ENCODE peak calls at places on chromosome 12, in four cellular contexts. A, S, M and B are unnamed samples. For H3K9me3, the result is how much of the 10 kb centered on the place peaks cover.

GRCh38 chr12:49017764-49018281 is 753 bp downstream of the PRKAG1 start:
- DNase-seq in A (no peak), M (no peak), S (peak), B (no peak)

GRCh38 chr12:26028953-26029740 is 70.7 kb downstream of the RASSF8 start:
- DNase-seq in M (no peak), A (peak), S (peak), B (peak)

GRCh38 chr12:51941011-51941561 is 10.4 kb upstream of the ACVR1B start:
- DNase-seq in S (peak), A (no peak), M (no peak), B (peak)

GRCh38 chr12:5435161-5435560 is 3.3 kb downstream of the NTF3 start:
- DNase-seq in A (no peak), S (no peak), M (no peak), B (no peak)

GRCh38 chr12:92408072-92408900 is 262.6 kb upstream of the BTG1 start:
- DNase-seq in S (no peak), A (peak), M (no peak), B (no peak)

GRCh38 chr12:111773801-111774551 is 7.2 kb downstream of the ALDH2 start:
- DNase-seq in A (peak), M (no peak), S (peak), B (peak)

GRCh38 chr12:56931474-56931978 is 2.7 kb downstream of the SDR9C7 start:
- DNase-seq in M (no peak), A (no peak), S (peak), B (peak)

GRCh38 chr12:100437038-100437841 is 36.4 kb upstream of the NR1H4 start:
- DNase-seq in M (no peak), S (no peak), A (no peak), B (no peak)

GRCh38 chr12:5522358-5523335 is 90.7 kb downstream of the NTF3 start:
- DNase-seq in S (no peak), M (no peak), A (no peak), B (no peak)

GRCh38 chr12:56165369-56165768 is 7.2 kb downstream of the MYL6 start:
- DNase-seq in M (no peak), A (no peak), S (no peak), B (no peak)

GRCh38 chr12:16611146-16611545 is 5.2 kb upstream of the LMO3 start:
- DNase-seq in A (no peak), M (no peak), S (no peak), B (no peak)

GRCh38 chr12:16610743-16611142 is 4.8 kb upstream of the LMO3 start:
- DNase-seq in M (no peak), S (no peak), A (no peak), B (no peak)

GRCh38 chr12:16608346-16608745 is 2.4 kb upstream of the LMO3 start:
- DNase-seq in A (no peak), M (no peak), S (no peak), B (no peak)

GRCh38 chr12:16609140-16609539 is 3.2 kb upstream of the LMO3 start:
- DNase-seq in A (no peak), S (no peak), M (no peak), B (no peak)

DNA sequence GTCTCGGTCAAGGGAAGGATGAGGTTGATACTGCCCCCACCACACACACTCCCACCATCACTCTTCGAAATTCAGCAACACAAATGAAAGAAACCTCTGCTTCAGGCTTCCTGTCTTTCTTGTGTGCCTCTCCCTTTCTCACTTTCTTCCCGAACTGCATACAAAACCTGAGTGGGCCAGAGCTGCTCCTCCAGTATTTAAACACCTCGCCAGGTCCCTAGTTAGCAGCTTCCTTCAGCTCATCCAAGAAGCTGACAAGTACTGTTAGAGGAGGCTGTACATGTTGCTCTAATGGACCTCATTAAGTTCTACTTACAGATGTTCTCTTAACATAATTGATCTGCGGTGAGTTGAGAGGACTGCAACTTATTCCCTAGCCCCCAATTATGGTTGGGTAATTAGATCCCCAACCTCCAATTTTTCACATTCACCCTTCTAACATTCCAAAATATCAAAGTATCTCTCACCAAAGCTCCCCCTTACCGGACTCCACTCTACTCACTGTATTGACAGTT is 4.1 kb upstream of the LMO3 start:
- DNase-seq in A (no peak), S (no peak), M (no peak), B (no peak)
- H3K4me3 ChIP-seq in A (no peak), S (no peak), M (no peak), B (no peak)

DNA sequence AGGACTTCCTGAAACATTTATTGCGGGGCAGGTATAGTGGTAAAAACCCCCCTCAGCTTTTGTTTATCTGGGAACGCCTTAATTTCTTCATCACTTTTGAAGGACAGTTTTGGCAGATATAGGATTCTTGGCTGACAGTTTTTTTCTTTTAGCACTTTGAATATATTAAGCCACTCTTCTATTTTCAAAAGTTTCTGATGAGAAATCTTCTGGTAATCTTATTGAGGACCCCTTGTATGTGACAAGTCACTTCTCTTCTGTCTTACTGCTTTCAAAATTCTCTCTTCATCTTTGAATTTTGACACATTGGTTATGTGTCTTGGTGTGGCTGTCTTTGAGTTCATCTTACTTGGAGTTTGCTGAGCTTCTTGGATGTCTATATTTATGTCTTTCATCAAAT is 59.1 kb downstream of the ATP23 start:
- DNase-seq in M (no peak), S (no peak), A (no peak), B (no peak)
- H3K9me3 ChIP-seq in M (under half), S (under half), A (under half), B (under half)

GRCh38 chr12:15719230-15719629 is 70.0 kb downstream of the EPS8 start:
- DNase-seq in A (no peak), S (no peak), M (no peak), B (no peak)
- H3K27ac ChIP-seq in A (no peak), S (no peak), M (no peak), B (no peak)

DNA sequence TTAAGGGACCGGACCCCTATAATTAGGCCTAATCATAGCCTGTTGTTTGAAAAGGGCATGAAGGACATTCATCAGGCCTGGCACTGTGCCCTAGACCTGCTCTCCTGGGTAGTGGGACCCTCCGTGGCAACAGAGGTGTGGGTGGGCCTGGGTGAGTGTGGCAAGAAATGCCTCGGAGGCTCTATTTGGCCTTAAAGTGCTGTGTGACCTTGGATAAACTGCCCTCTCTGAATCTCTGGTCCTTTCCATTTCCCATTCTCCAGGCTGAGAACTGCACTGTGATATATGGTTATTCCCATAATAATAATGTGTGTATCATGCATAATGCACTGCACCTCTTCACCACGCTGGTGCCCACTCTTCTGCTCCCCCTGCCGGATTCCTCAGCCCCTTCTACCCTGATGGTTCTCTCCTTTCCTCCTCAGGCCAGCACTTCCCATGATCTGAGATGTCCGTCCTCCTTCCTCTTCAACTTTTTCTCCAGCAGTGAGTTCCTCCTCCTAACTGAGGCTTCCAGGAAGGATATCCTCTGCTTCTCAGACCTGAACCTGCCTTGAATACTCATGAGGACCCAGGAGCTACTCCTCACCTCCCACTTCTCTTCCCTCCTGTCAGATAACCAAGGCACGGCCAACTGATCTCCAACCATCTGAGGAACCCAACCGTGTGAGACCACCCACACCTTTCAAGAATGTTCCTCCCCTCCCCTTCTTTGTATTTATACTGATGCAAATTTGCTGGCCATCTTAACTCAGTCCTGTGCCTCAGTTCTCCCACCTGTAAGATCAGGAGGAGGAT is 111.0 kb upstream of the PZP start:
- DNase-seq in S (no peak), A (no peak), M (no peak), B (no peak)
- H3K4me3 ChIP-seq in S (no peak), A (no peak), M (no peak), B (no peak)

GRCh38 chr12:113659015-113659414 is 187.3 kb upstream of the LHX5 start:
- DNase-seq in S (no peak), A (no peak), M (no peak), B (no peak)

GRCh38 chr12:113651662-113652061 is 180.0 kb upstream of the LHX5 start:
- DNase-seq in M (no peak), S (no peak), A (no peak), B (no peak)

GRCh38 chr12:113658030-113658655 is 186.5 kb upstream of the LHX5 start:
- DNase-seq in S (no peak), A (no peak), M (no peak), B (no peak)

GRCh38 chr12:113655919-113656318 is 184.2 kb upstream of the LHX5 start:
- DNase-seq in M (no peak), A (no peak), S (no peak), B (no peak)

GRCh38 chr12:113655479-113655878 is 183.8 kb upstream of the LHX5 start:
- DNase-seq in A (no peak), M (no peak), S (no peak), B (no peak)
- H3K9me3 ChIP-seq in A (under half), M (under half), S (under half), B (under half)

DNA sequence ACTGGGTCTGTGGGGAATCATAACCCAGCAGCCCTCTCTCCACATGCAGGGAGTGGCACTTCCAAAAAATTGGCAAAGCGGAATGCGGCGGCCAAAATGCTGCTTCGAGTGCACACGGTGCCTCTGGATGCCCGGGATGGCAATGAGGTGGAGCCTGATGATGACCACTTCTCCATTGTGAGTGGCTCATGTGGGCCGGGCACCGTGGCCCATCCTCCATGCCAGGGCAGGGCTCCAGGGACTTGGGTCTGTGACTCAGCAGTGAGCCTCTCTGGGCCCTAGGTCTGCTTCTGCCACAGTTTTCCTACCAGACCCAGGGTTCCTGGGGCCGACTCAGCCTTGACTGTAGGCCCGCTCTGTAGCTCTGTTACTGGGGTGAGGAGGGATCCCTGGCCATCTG is 2.2 kb downstream of the NPFF start:
- DNase-seq in M (no peak), A (no peak), S (peak), B (no peak)
- H3K27ac ChIP-seq in M (no peak), A (no peak), S (no peak), B (peak)

GRCh38 chr12:124568431-124569374 is 1.3 kb upstream of the NCOR2 start:
- DNase-seq in A (peak), M (no peak), S (peak), B (peak)
- H3K4me3 ChIP-seq in A (no peak), M (no peak), S (no peak), B (no peak)

DNA sequence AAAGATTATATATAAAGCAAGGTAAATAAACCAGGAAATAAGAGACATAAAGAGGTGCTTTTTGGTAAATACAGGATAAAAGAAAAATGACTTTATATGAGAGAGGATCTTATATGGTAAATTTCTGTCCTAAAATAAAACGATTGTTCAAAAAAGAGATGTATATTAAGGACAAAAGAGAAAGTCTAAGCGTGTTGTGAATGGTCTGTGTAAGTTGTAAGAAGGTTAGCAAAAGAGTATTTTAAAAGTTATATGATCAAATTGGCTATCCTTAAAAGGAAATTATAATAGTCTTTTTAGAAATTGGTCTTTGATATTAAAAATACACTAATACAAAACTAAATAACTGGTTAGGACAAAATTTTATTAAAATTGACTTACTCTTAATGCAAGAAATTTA is 14.1 kb upstream of the ACSM4 start:
- DNase-seq in S (no peak), A (no peak), M (no peak), B (no peak)
- H3K9me3 ChIP-seq in S (under half), A (under half), M (under half), B (under half)

GRCh38 chr12:108169671-108170070 is 40.6 kb downstream of the WSCD2 start:
- DNase-seq in A (no peak), M (no peak), S (no peak), B (no peak)

GRCh38 chr12:108167974-108168373 is 38.9 kb downstream of the WSCD2 start:
- DNase-seq in A (no peak), S (no peak), M (no peak), B (no peak)

GRCh38 chr12:108172033-108172432 is 42.9 kb downstream of the WSCD2 start:
- DNase-seq in M (no peak), A (no peak), S (no peak), B (no peak)

GRCh38 chr12:108170164-108170563 is 41.1 kb downstream of the WSCD2 start:
- DNase-seq in M (no peak), S (no peak), A (no peak), B (no peak)

DNA sequence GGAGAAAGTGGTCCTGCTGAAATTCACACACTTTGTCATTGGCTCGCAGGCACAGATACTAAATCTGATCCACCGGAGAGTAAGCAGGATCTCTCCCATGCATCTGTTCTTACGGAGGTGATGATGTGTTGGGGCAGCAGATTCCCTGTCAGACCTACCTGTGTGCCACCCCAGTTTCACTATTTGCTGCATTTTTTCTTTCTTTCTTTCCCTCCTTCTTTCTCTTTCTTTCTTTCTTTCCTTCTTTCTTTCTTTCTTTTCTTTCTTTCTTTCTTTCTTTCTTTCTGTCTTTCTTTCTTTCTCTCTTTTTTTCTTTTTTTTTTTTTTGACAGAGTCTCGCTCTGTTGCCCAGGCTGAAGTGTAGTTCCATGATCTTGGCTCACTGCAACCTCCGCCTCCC is 37.4 kb downstream of the WSCD2 start:
- DNase-seq in S (no peak), A (no peak), M (no peak), B (no peak)
- H3K27ac ChIP-seq in S (no peak), A (no peak), M (no peak), B (no peak)

DNA sequence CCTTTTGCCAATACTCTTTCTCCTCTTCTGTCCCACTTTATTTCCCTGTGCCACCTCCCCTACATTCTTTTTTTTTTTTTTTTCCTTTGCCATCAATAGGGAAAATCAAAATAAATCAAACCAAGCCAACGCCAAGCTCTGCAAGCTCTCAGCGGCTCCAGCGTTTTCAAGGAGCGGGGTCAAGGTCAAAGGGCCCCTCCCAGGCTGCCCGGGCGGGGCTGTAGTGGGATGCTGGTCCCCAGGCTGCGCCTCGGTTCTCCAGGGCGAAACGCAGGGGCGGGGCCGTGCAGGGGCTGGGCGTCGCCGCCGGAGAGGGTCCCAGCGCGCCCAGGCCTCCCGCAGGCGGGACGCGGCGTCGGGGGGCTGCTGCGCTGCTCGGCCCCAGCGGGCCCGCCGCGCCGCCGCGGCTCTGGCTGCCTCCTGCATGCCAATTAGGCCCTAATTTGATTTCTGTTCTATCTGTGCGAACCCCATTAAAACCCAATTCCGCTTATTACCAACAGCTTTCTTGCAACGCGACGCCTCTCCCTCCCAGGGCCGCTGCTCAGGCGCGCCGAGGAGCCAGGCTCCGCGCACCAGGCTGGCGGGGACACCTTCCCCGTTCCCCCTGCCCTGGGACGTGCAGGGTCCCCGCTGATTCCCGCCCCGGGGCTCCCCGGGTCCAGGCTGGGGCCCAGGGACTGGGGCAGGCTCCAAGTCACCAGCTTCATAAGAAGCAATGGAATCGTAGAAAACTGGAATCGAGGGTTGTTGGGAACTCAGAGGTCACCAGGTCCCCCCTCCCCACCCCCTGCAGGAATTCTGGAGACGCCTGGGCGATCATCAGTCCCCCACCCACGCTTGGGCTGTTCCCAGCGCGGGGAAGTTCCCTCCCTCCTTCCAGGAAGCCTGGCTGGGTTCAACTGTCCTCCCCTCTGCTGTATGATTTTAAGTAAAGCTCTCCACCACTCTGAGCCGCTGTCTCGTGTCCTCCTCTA is 50.7 kb upstream of the MAP1LC3B2 start:
- DNase-seq in A (no peak), M (no peak), S (no peak), B (no peak)
- H3K4me3 ChIP-seq in A (peak), M (peak), S (peak), B (peak)